ENCODE peak calls at places on chromosomes 1 and 21, in eight cellular contexts. One of them, this sample, is unnamed.

GRCh38 chr1:215018555-215018954 is 64.0 kb upstream of the KCNK2 start:
- DNase-seq in foreskin fibroblast: peak; percentile 47
- DNase-seq in H1: no peak
- DNase-seq in adrenal gland: no peak
- DNase-seq in MCF 10A: no peak
- DNase-seq in Calu3: no peak
- DNase-seq in dorsolateral prefrontal cortex: no peak
- DNase-seq in GM12865: peak; percentile 27
- DNase-seq in this sample: no peak

GRCh38 chr21:36630485-36631206 is 68.3 kb upstream of the SIM2 start:
- DNase-seq in MCF 10A: peak; percentile 71
- DNase-seq in dorsolateral prefrontal cortex: peak; percentile 50
- DNase-seq in GM12865: peak; percentile 67
- DNase-seq in Calu3: peak; percentile 74
- DNase-seq in H1: peak; percentile 64
- DNase-seq in adrenal gland: peak; percentile 76
- DNase-seq in foreskin fibroblast: no peak
- DNase-seq in this sample: peak; percentile 77

GRCh38 chr1:18422954-18423353 is 57.8 kb upstream of the KLHDC7A start:
- DNase-seq in GM12865: no peak
- DNase-seq in Calu3: no peak
- DNase-seq in MCF 10A: no peak
- DNase-seq in dorsolateral prefrontal cortex: no peak
- DNase-seq in H1: no peak
- DNase-seq in adrenal gland: no peak
- DNase-seq in foreskin fibroblast: no peak
- DNase-seq in this sample: no peak

GRCh38 chr1:160625725-160626498 is 20.9 kb downstream of the SLAMF1 start:
- DNase-seq in foreskin fibroblast: no peak
- DNase-seq in MCF 10A: no peak
- DNase-seq in adrenal gland: no peak
- DNase-seq in dorsolateral prefrontal cortex: no peak
- DNase-seq in H1: no peak
- DNase-seq in Calu3: no peak
- DNase-seq in GM12865: peak; percentile 58
- DNase-seq in this sample: peak; percentile 86

GRCh38 chr1:197319631-197320030 is 51.6 kb downstream of the CRB1 start:
- DNase-seq in adrenal gland: no peak
- DNase-seq in MCF 10A: no peak
- DNase-seq in H1: no peak
- DNase-seq in foreskin fibroblast: no peak
- DNase-seq in dorsolateral prefrontal cortex: no peak
- DNase-seq in Calu3: no peak
- DNase-seq in GM12865: no peak
- DNase-seq in this sample: no peak

GRCh38 chr1:181430015-181430657 is 53.2 kb upstream of the CACNA1E start:
- DNase-seq in H1: no peak
- DNase-seq in foreskin fibroblast: no peak
- DNase-seq in Calu3: no peak
- DNase-seq in adrenal gland: no peak
- DNase-seq in GM12865: peak; percentile 64
- DNase-seq in MCF 10A: no peak
- DNase-seq in dorsolateral prefrontal cortex: peak; percentile 37
- DNase-seq in this sample: no peak

GRCh38 chr1:160061376-160062100 is 8.4 kb downstream of the KCNJ10 start:
- DNase-seq in GM12865: no peak
- DNase-seq in adrenal gland: no peak
- DNase-seq in foreskin fibroblast: no peak
- DNase-seq in MCF 10A: peak; percentile 74
- DNase-seq in Calu3: no peak
- DNase-seq in dorsolateral prefrontal cortex: peak; percentile 68
- DNase-seq in H1: no peak
- DNase-seq in this sample: no peak

GRCh38 chr1:232249335-232249734 is 380.6 kb downstream of the SIPA1L2 start:
- DNase-seq in adrenal gland: no peak
- DNase-seq in Calu3: no peak
- DNase-seq in dorsolateral prefrontal cortex: no peak
- DNase-seq in MCF 10A: no peak
- DNase-seq in foreskin fibroblast: no peak
- DNase-seq in GM12865: no peak
- DNase-seq in H1: no peak
- DNase-seq in this sample: no peak

GRCh38 chr1:90155721-90156487 is 161.0 kb downstream of the ZNF326 start:
- DNase-seq in foreskin fibroblast: no peak
- DNase-seq in adrenal gland: no peak
- DNase-seq in Calu3: no peak
- DNase-seq in dorsolateral prefrontal cortex: no peak
- DNase-seq in GM12865: peak; percentile 13
- DNase-seq in MCF 10A: peak; percentile 14
- DNase-seq in H1: no peak
- DNase-seq in this sample: no peak

GRCh38 chr1:111372336-111372965 is 55.1 kb downstream of the OVGP1 start:
- DNase-seq in Calu3: no peak
- DNase-seq in foreskin fibroblast: no peak
- DNase-seq in adrenal gland: no peak
- DNase-seq in MCF 10A: no peak
- DNase-seq in GM12865: no peak
- DNase-seq in H1: no peak
- DNase-seq in dorsolateral prefrontal cortex: peak; percentile 31
- DNase-seq in this sample: no peak

GRCh38 chr1:203038891-203039608 is 12.8 kb downstream of the PPFIA4 start:
- DNase-seq in MCF 10A: peak; percentile 90
- DNase-seq in GM12865: peak; percentile 67
- DNase-seq in Calu3: peak; percentile 83
- DNase-seq in H1: no peak
- DNase-seq in dorsolateral prefrontal cortex: peak; percentile 72
- DNase-seq in foreskin fibroblast: peak; percentile 53
- DNase-seq in adrenal gland: peak; percentile 83
- DNase-seq in this sample: peak; percentile 77

GRCh38 chr21:37381883-37382585 is 15.5 kb downstream of the DYRK1A start:
- DNase-seq in foreskin fibroblast: no peak
- DNase-seq in H1: no peak
- DNase-seq in Calu3: no peak
- DNase-seq in MCF 10A: no peak
- DNase-seq in GM12865: no peak
- DNase-seq in adrenal gland: no peak
- DNase-seq in dorsolateral prefrontal cortex: no peak
- DNase-seq in this sample: no peak

GRCh38 chr1:46302091-46303037 is 1.1 kb downstream of the LRRC41 start:
- DNase-seq in adrenal gland: peak; percentile 56
- DNase-seq in H1: no peak
- DNase-seq in Calu3: peak; percentile 69
- DNase-seq in MCF 10A: peak; percentile 46
- DNase-seq in GM12865: peak; percentile 81
- DNase-seq in dorsolateral prefrontal cortex: no peak
- DNase-seq in foreskin fibroblast: peak; percentile 52
- DNase-seq in this sample: peak; percentile 59

GRCh38 chr1:172928412-172928811 is 122.3 kb downstream of the TNFSF18 start:
- DNase-seq in H1: no peak
- DNase-seq in foreskin fibroblast: peak; percentile 87
- DNase-seq in adrenal gland: no peak
- DNase-seq in Calu3: no peak
- DNase-seq in MCF 10A: peak; percentile 59
- DNase-seq in GM12865: no peak
- DNase-seq in dorsolateral prefrontal cortex: no peak
- DNase-seq in this sample: no peak

GRCh38 chr1:76998582-76999189 is 131.4 kb downstream of the ST6GALNAC5 start:
- DNase-seq in adrenal gland: no peak
- DNase-seq in foreskin fibroblast: peak; percentile 57
- DNase-seq in MCF 10A: peak; percentile 83
- DNase-seq in GM12865: no peak
- DNase-seq in dorsolateral prefrontal cortex: no peak
- DNase-seq in H1: no peak
- DNase-seq in Calu3: no peak
- DNase-seq in this sample: no peak

GRCh38 chr1:241896670-241896962 is 48.6 kb downstream of the EXO1 start:
- DNase-seq in Calu3: no peak
- DNase-seq in foreskin fibroblast: no peak
- DNase-seq in H1: no peak
- DNase-seq in MCF 10A: no peak
- DNase-seq in dorsolateral prefrontal cortex: no peak
- DNase-seq in adrenal gland: no peak
- DNase-seq in GM12865: no peak
- DNase-seq in this sample: no peak

GRCh38 chr1:109655624-109656519 is at the start of gene GSTM4:
- DNase-seq in foreskin fibroblast: peak; percentile 69
- DNase-seq in adrenal gland: peak; percentile 89
- DNase-seq in GM12865: peak; percentile 91
- DNase-seq in Calu3: peak; percentile 65
- DNase-seq in MCF 10A: peak; percentile 52
- DNase-seq in H1: peak; percentile 44
- DNase-seq in dorsolateral prefrontal cortex: peak; percentile 70
- DNase-seq in this sample: peak; percentile 81
- TF ChIP-seq CTCF in foreskin fibroblast: peak; percentile 8
- TF ChIP-seq CTCF in adrenal gland: no peak
- TF ChIP-seq CTCF in GM12865: no peak
- TF ChIP-seq CTCF in Calu3: no peak
- TF ChIP-seq CTCF in MCF 10A: no peak
- TF ChIP-seq CTCF in H1: no peak
- TF ChIP-seq CTCF in dorsolateral prefrontal cortex: no peak
- TF ChIP-seq CTCF in this sample: no peak

DNA sequence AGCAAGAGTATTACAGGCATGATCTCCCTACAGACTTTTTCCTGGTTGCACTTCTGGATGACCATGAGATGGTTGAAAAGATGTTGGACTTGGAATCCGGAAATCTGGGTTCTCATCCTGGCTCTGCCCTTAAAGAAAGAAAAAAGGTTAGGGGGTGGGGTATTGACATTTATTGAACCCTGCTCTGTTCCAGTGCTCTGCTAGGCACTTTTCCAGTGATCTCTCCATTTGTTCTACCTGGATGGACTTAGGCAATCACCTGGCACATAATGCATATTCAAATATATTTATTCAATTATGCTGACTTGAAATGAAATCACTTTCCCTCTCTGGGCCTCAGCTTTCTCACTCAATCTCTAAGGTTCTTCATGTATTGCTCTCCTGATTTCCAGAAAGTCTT is 101.0 kb upstream of the NFIA start:
- DNase-seq in GM12865: no peak
- DNase-seq in MCF 10A: no peak
- DNase-seq in H1: no peak
- DNase-seq in adrenal gland: no peak
- DNase-seq in dorsolateral prefrontal cortex: no peak
- DNase-seq in Calu3: no peak
- DNase-seq in foreskin fibroblast: no peak
- DNase-seq in this sample: no peak
- TF ChIP-seq CTCF in GM12865: no peak
- TF ChIP-seq CTCF in MCF 10A: no peak
- TF ChIP-seq CTCF in H1: no peak
- TF ChIP-seq CTCF in adrenal gland: no peak
- TF ChIP-seq CTCF in dorsolateral prefrontal cortex: no peak
- TF ChIP-seq CTCF in Calu3: no peak
- TF ChIP-seq CTCF in foreskin fibroblast: no peak
- TF ChIP-seq CTCF in this sample: no peak

GRCh38 chr1:228231192-228231591 is 23.3 kb downstream of the OBSCN start:
- DNase-seq in GM12865: no peak
- DNase-seq in foreskin fibroblast: no peak
- DNase-seq in Calu3: no peak
- DNase-seq in dorsolateral prefrontal cortex: no peak
- DNase-seq in H1: no peak
- DNase-seq in MCF 10A: no peak
- DNase-seq in adrenal gland: no peak
- DNase-seq in this sample: no peak
- TF ChIP-seq CTCF in GM12865: no peak
- TF ChIP-seq CTCF in foreskin fibroblast: no peak
- TF ChIP-seq CTCF in Calu3: no peak
- TF ChIP-seq CTCF in dorsolateral prefrontal cortex: no peak
- TF ChIP-seq CTCF in H1: no peak
- TF ChIP-seq CTCF in MCF 10A: no peak
- TF ChIP-seq CTCF in adrenal gland: no peak
- TF ChIP-seq CTCF in this sample: no peak

DNA sequence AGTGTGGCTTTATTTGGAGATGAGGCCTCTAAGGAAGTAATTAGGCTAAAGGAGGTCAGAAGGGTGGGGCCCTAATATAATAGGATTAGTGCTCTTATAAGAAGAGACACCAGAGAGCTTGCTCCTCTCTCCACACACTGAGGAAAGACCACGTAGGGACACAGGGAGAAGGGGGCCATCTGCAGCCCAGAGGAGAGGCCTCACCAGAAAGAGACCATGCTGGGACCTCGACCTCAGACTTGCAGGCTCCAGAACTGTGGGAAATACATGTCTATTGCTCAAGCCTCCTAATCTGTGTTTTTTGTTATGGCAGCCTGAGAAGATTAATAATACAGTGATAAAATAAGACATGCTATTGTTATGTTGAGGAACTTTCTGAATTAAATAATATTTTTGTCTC is 8.3 kb downstream of the RCAN1 start:
- DNase-seq in foreskin fibroblast: no peak
- DNase-seq in dorsolateral prefrontal cortex: no peak
- DNase-seq in adrenal gland: no peak
- DNase-seq in MCF 10A: no peak
- DNase-seq in GM12865: no peak
- DNase-seq in H1: no peak
- DNase-seq in Calu3: no peak
- DNase-seq in this sample: no peak
- TF ChIP-seq CTCF in foreskin fibroblast: no peak
- TF ChIP-seq CTCF in dorsolateral prefrontal cortex: no peak
- TF ChIP-seq CTCF in adrenal gland: no peak
- TF ChIP-seq CTCF in MCF 10A: no peak
- TF ChIP-seq CTCF in GM12865: no peak
- TF ChIP-seq CTCF in H1: no peak
- TF ChIP-seq CTCF in Calu3: no peak
- TF ChIP-seq CTCF in this sample: no peak

GRCh38 chr1:186214816-186215215 is 160.2 kb downstream of the TPR start:
- DNase-seq in foreskin fibroblast: no peak
- DNase-seq in MCF 10A: no peak
- DNase-seq in dorsolateral prefrontal cortex: no peak
- DNase-seq in H1: no peak
- DNase-seq in Calu3: no peak
- DNase-seq in GM12865: no peak
- DNase-seq in adrenal gland: no peak
- DNase-seq in this sample: no peak
- TF ChIP-seq CTCF in foreskin fibroblast: no peak
- TF ChIP-seq CTCF in MCF 10A: no peak
- TF ChIP-seq CTCF in dorsolateral prefrontal cortex: no peak
- TF ChIP-seq CTCF in H1: no peak
- TF ChIP-seq CTCF in Calu3: no peak
- TF ChIP-seq CTCF in GM12865: no peak
- TF ChIP-seq CTCF in adrenal gland: no peak
- TF ChIP-seq CTCF in this sample: no peak

GRCh38 chr1:61842863-61843514 is 100.7 kb downstream of the PATJ start:
- DNase-seq in GM12865: no peak
- DNase-seq in adrenal gland: no peak
- DNase-seq in H1: no peak
- DNase-seq in foreskin fibroblast: no peak
- DNase-seq in Calu3: no peak
- DNase-seq in dorsolateral prefrontal cortex: no peak
- DNase-seq in MCF 10A: peak; percentile 9
- DNase-seq in this sample: no peak
- TF ChIP-seq CTCF in GM12865: no peak
- TF ChIP-seq CTCF in adrenal gland: no peak
- TF ChIP-seq CTCF in H1: peak; percentile 48
- TF ChIP-seq CTCF in foreskin fibroblast: peak; percentile 4
- TF ChIP-seq CTCF in Calu3: no peak
- TF ChIP-seq CTCF in dorsolateral prefrontal cortex: no peak
- TF ChIP-seq CTCF in MCF 10A: no peak
- TF ChIP-seq CTCF in this sample: no peak

DNA sequence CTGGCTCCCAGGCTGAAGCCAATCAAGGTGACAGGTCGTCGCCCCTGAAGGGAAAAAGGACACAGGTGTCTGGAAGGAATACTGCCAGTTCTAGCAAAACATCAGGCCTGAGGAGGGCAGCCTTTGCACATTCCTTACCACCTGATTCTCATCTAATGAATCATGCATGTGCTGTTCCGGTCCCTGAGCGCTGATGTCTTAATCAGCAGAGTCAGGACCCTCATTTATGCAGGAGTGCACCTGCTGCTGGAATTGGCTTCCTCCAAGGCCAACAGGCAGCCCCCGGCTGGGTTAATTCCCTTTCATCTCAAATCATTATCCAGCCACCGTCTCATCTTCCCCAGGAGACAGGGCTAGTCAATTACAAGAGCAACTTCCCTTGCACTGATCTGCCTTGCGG is 62.3 kb downstream of the TMCO4 start:
- DNase-seq in H1: no peak
- DNase-seq in dorsolateral prefrontal cortex: no peak
- DNase-seq in Calu3: peak; percentile 44
- DNase-seq in adrenal gland: no peak
- DNase-seq in GM12865: no peak
- DNase-seq in MCF 10A: peak; percentile 50
- DNase-seq in foreskin fibroblast: no peak
- DNase-seq in this sample: no peak
- TF ChIP-seq CTCF in H1: no peak
- TF ChIP-seq CTCF in dorsolateral prefrontal cortex: no peak
- TF ChIP-seq CTCF in Calu3: no peak
- TF ChIP-seq CTCF in adrenal gland: no peak
- TF ChIP-seq CTCF in GM12865: no peak
- TF ChIP-seq CTCF in MCF 10A: no peak
- TF ChIP-seq CTCF in foreskin fibroblast: no peak
- TF ChIP-seq CTCF in this sample: no peak